ENCODE peak calls at places on chromosomes 4 and X, in seven cellular contexts. One of them, this sample, is unnamed.

GRCh38 chrX:41722816-41723215 is 1.2 kb upstream of the GPR82 start:
- DNase-seq in astrocyte of the cerebellum: no peak
- DNase-seq in stimulated activated CD4-positive, alpha-beta T cell treated with anti-CD3 and anti-CD28 coated beads, Interleukin-2, amount 100 ng/mL, for 24 hours: no peak
- DNase-seq in transverse colon: no peak
- DNase-seq in globus pallidus: no peak
- DNase-seq in fibroblast of pulmonary artery: peak
- DNase-seq in SJSA1: no peak
- DNase-seq in this sample: no peak

GRCh38 chr4:188197566-188197965 is 58.3 kb downstream of the TRIML1 start:
- DNase-seq in stimulated activated CD4-positive, alpha-beta T cell treated with anti-CD3 and anti-CD28 coated beads, Interleukin-2, amount 100 ng/mL, for 24 hours: no peak
- DNase-seq in globus pallidus: no peak
- DNase-seq in fibroblast of pulmonary artery: no peak
- DNase-seq in transverse colon: no peak
- DNase-seq in SJSA1: no peak
- DNase-seq in astrocyte of the cerebellum: no peak
- DNase-seq in this sample: no peak

GRCh38 chrX:39418936-39419659 is 617.8 kb downstream of the MID1IP1 start:
- DNase-seq in astrocyte of the cerebellum: no peak
- DNase-seq in stimulated activated CD4-positive, alpha-beta T cell treated with anti-CD3 and anti-CD28 coated beads, Interleukin-2, amount 100 ng/mL, for 24 hours: no peak
- DNase-seq in globus pallidus: no peak
- DNase-seq in fibroblast of pulmonary artery: no peak
- DNase-seq in transverse colon: no peak
- DNase-seq in SJSA1: no peak
- DNase-seq in this sample: peak

GRCh38 chr4:132809298-132810032 is 339.6 kb upstream of the PCDH10 start:
- DNase-seq in SJSA1: no peak
- DNase-seq in transverse colon: no peak
- DNase-seq in astrocyte of the cerebellum: no peak
- DNase-seq in fibroblast of pulmonary artery: no peak
- DNase-seq in globus pallidus: no peak
- DNase-seq in stimulated activated CD4-positive, alpha-beta T cell treated with anti-CD3 and anti-CD28 coated beads, Interleukin-2, amount 100 ng/mL, for 24 hours: no peak
- DNase-seq in this sample: no peak

GRCh38 chr4:87633239-87633638 is 16.8 kb upstream of the DMP1 start:
- DNase-seq in transverse colon: no peak
- DNase-seq in globus pallidus: no peak
- DNase-seq in SJSA1: no peak
- DNase-seq in astrocyte of the cerebellum: peak
- DNase-seq in stimulated activated CD4-positive, alpha-beta T cell treated with anti-CD3 and anti-CD28 coated beads, Interleukin-2, amount 100 ng/mL, for 24 hours: no peak
- DNase-seq in fibroblast of pulmonary artery: peak
- DNase-seq in this sample: no peak

GRCh38 chr4:174946246-174946645 is 28.1 kb downstream of the ADAM29 start:
- DNase-seq in SJSA1: no peak
- DNase-seq in globus pallidus: no peak
- DNase-seq in fibroblast of pulmonary artery: no peak
- DNase-seq in transverse colon: no peak
- DNase-seq in astrocyte of the cerebellum: no peak
- DNase-seq in stimulated activated CD4-positive, alpha-beta T cell treated with anti-CD3 and anti-CD28 coated beads, Interleukin-2, amount 100 ng/mL, for 24 hours: no peak
- DNase-seq in this sample: no peak

GRCh38 chr4:181234951-181235350 is 1008.3 kb upstream of the TENM3 start:
- DNase-seq in transverse colon: no peak
- DNase-seq in fibroblast of pulmonary artery: no peak
- DNase-seq in astrocyte of the cerebellum: no peak
- DNase-seq in stimulated activated CD4-positive, alpha-beta T cell treated with anti-CD3 and anti-CD28 coated beads, Interleukin-2, amount 100 ng/mL, for 24 hours: no peak
- DNase-seq in globus pallidus: no peak
- DNase-seq in SJSA1: no peak
- DNase-seq in this sample: no peak

GRCh38 chr4:28007693-28008092 is 1147.1 kb downstream of the STIM2 start:
- DNase-seq in stimulated activated CD4-positive, alpha-beta T cell treated with anti-CD3 and anti-CD28 coated beads, Interleukin-2, amount 100 ng/mL, for 24 hours: no peak
- DNase-seq in astrocyte of the cerebellum: no peak
- DNase-seq in SJSA1: no peak
- DNase-seq in globus pallidus: peak
- DNase-seq in transverse colon: no peak
- DNase-seq in fibroblast of pulmonary artery: no peak
- DNase-seq in this sample: peak

GRCh38 chr4:155944516-155944915 is 9.2 kb downstream of the CTSO start:
- DNase-seq in SJSA1: no peak
- DNase-seq in astrocyte of the cerebellum: no peak
- DNase-seq in transverse colon: no peak
- DNase-seq in fibroblast of pulmonary artery: no peak
- DNase-seq in globus pallidus: no peak
- DNase-seq in stimulated activated CD4-positive, alpha-beta T cell treated with anti-CD3 and anti-CD28 coated beads, Interleukin-2, amount 100 ng/mL, for 24 hours: no peak
- DNase-seq in this sample: no peak

GRCh38 chr4:10078481-10079233 is 37.9 kb downstream of the WDR1 start:
- DNase-seq in SJSA1: no peak
- DNase-seq in transverse colon: no peak
- DNase-seq in astrocyte of the cerebellum: no peak
- DNase-seq in globus pallidus: no peak
- DNase-seq in fibroblast of pulmonary artery: no peak
- DNase-seq in stimulated activated CD4-positive, alpha-beta T cell treated with anti-CD3 and anti-CD28 coated beads, Interleukin-2, amount 100 ng/mL, for 24 hours: no peak
- DNase-seq in this sample: no peak

GRCh38 chr4:48016141-48017107 is at the start of the genes CNGA1 and NIPAL1:
- DNase-seq in SJSA1: peak
- DNase-seq in stimulated activated CD4-positive, alpha-beta T cell treated with anti-CD3 and anti-CD28 coated beads, Interleukin-2, amount 100 ng/mL, for 24 hours: peak
- DNase-seq in globus pallidus: peak
- DNase-seq in fibroblast of pulmonary artery: peak
- DNase-seq in astrocyte of the cerebellum: peak
- DNase-seq in transverse colon: peak
- DNase-seq in this sample: peak